ENCODE peak calls at places on chromosomes 16 and 17, in nine cellular contexts. N is pancreas, K is GM12865, G is neural crest cell, Z is fibroblast of mammary gland, C is RWPE1, V is progenitor cell of endocrine pancreas, O is neural progenitor cell, U is AG10803. P is an unnamed sample.

GRCh38 chr16:66457888-66458287 is 30.8 kb downstream of the BEAN1 start:
- DNase-seq in N (no peak), K (no peak), G (no peak), Z (no peak), C (peak), V (no peak), O (peak), U (peak), P (no peak)

GRCh38 chr17:48259710-48260291 is 152.2 kb downstream of the SNX11 start:
- DNase-seq in N (no peak), K (peak), G (no peak), Z (peak), C (peak), V (no peak), O (peak), U (peak), P (peak)

GRCh38 chr16:88504489-88505404 is 51.7 kb downstream of the ZFPM1 start:
- DNase-seq in N (peak), K (no peak), G (no peak), Z (no peak), C (no peak), V (peak), O (no peak), U (no peak), P (peak)

GRCh38 chr16:21611178-21611545 is 11.8 kb downstream of the METTL9 start:
- DNase-seq in N (no peak), K (no peak), G (no peak), Z (peak), C (no peak), V (no peak), O (no peak), U (peak), P (no peak)

GRCh38 chr17:74119960-74120359 is 83.5 kb upstream of the RPL38 start:
- DNase-seq in N (no peak), K (no peak), G (no peak), Z (no peak), C (no peak), V (no peak), O (no peak), U (no peak), P (no peak)

GRCh38 chr17:35002876-35003551 is 22.7 kb downstream of the LIG3 start:
- DNase-seq in N (no peak), K (no peak), G (no peak), Z (peak), C (no peak), V (no peak), O (no peak), U (no peak), P (no peak)

GRCh38 chr16:9906218-9906617 is 276.0 kb downstream of the GRIN2A start:
- DNase-seq in N (no peak), K (peak), G (no peak), Z (no peak), C (no peak), V (no peak), O (no peak), U (no peak), P (no peak)

GRCh38 chr17:18997650-18998196 is 6.8 kb downstream of the FAM83G start:
- DNase-seq in N (no peak), K (no peak), G (no peak), Z (no peak), C (no peak), V (no peak), O (no peak), U (no peak), P (no peak)

GRCh38 chr16:3612510-3613466 is 1.4 kb upstream of the SLX4 start:
- DNase-seq in N (no peak), K (no peak), G (no peak), Z (peak), C (no peak), V (no peak), O (no peak), U (no peak), P (no peak)

GRCh38 chr17:75503337-75503950 is 11.9 kb downstream of the CASKIN2 start:
- DNase-seq in N (no peak), K (no peak), G (no peak), Z (no peak), C (no peak), V (no peak), O (no peak), U (no peak), P (no peak)

GRCh38 chr17:60902399-60902798 is 224.7 kb downstream of the BCAS3 start:
- DNase-seq in N (no peak), K (no peak), G (no peak), Z (peak), C (no peak), V (no peak), O (no peak), U (no peak), P (no peak)

GRCh38 chr17:72683506-72684404 is 408.7 kb downstream of the SLC39A11 start:
- DNase-seq in N (peak), K (peak), G (no peak), Z (peak), C (peak), V (no peak), O (no peak), U (peak), P (no peak)

GRCh38 chr16:66069576-66069975 is 296.9 kb upstream of the CDH5 start:
- DNase-seq in N (no peak), K (no peak), G (no peak), Z (peak), C (no peak), V (no peak), O (no peak), U (no peak), P (no peak)

GRCh38 chr16:63890072-63890471 is 1231.8 kb downstream of the CDH11 start:
- DNase-seq in N (peak), K (no peak), G (no peak), Z (peak), C (no peak), V (no peak), O (no peak), U (peak), P (no peak)

GRCh38 chr16:52435573-52435972 is 111.4 kb downstream of the TOX3 start:
- DNase-seq in N (no peak), K (no peak), G (no peak), Z (no peak), C (no peak), V (no peak), O (peak), U (no peak), P (peak)

DNA sequence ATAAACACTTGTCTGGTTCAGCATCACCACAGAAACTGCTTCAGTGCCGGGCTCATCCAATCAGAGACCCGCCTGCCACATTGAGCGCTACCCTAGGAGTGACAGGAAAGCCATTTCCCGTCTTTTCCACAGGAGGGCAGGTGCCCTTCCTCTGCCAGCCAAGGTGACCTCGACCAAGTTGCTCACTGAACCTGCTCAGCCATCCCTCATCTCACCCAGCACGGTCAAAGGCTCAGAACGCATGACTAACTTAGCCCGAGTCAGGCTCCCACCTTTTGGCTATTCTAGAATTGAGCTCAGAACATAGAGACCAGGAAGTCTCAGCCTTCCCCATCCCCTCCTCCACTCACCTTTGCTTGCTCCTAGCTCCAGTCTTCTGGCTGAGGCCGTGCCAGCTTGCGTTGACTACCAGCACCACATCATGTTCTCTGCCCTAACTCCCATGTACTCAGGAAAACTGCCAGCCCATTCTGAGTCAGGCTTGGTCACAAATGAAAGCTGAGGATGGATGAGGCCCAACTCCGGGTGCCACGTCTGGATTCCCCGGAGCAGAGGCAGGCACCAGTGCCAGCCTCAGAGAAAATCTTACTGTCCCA is 15.6 kb downstream of the MRPS23 start:
- DNase-seq in N (peak), K (no peak), G (no peak), Z (peak), C (peak), V (no peak), O (peak), U (peak), P (peak)
- TF ChIP-seq CTCF in N (no peak), K (no peak), G (no peak), Z (no peak), C (no peak), V (peak), O (peak), U (peak), P (peak)

GRCh38 chr16:75017670-75018525 is 19.1 kb downstream of the ZNRF1 start:
- DNase-seq in N (no peak), K (no peak), G (no peak), Z (no peak), C (no peak), V (no peak), O (no peak), U (no peak), P (no peak)

GRCh38 chr16:75019007-75019406 is 20.2 kb downstream of the ZNRF1 start:
- DNase-seq in N (no peak), K (peak), G (no peak), Z (peak), C (no peak), V (no peak), O (no peak), U (no peak), P (no peak)

GRCh38 chr16:75022567-75022966 is 23.7 kb downstream of the ZNRF1 start:
- DNase-seq in N (no peak), K (no peak), G (no peak), Z (peak), C (no peak), V (no peak), O (no peak), U (no peak), P (no peak)

GRCh38 chr16:75021410-75021809 is 22.6 kb downstream of the ZNRF1 start:
- DNase-seq in N (no peak), K (no peak), G (no peak), Z (no peak), C (no peak), V (no peak), O (no peak), U (no peak), P (no peak)

GRCh38 chr16:75019586-75019985 is 20.8 kb downstream of the ZNRF1 start:
- DNase-seq in N (no peak), K (no peak), G (no peak), Z (no peak), C (no peak), V (no peak), O (no peak), U (no peak), P (no peak)
- TF ChIP-seq CTCF in N (no peak), K (no peak), G (no peak), Z (no peak), C (no peak), V (no peak), O (no peak), U (no peak), P (no peak)

GRCh38 chr16:17417740-17418139 is 53.0 kb downstream of the XYLT1 start:
- DNase-seq in N (no peak), K (no peak), G (no peak), Z (peak), C (no peak), V (no peak), O (no peak), U (no peak), P (no peak)

GRCh38 chr16:17419266-17419665 is 51.5 kb downstream of the XYLT1 start:
- DNase-seq in N (no peak), K (no peak), G (no peak), Z (no peak), C (no peak), V (no peak), O (no peak), U (no peak), P (no peak)

GRCh38 chr16:17414916-17415315 is 55.8 kb downstream of the XYLT1 start:
- DNase-seq in N (no peak), K (no peak), G (no peak), Z (no peak), C (no peak), V (no peak), O (no peak), U (no peak), P (no peak)

GRCh38 chr16:17414421-17414820 is 56.3 kb downstream of the XYLT1 start:
- DNase-seq in N (no peak), K (peak), G (no peak), Z (no peak), C (no peak), V (no peak), O (no peak), U (no peak), P (no peak)

DNA sequence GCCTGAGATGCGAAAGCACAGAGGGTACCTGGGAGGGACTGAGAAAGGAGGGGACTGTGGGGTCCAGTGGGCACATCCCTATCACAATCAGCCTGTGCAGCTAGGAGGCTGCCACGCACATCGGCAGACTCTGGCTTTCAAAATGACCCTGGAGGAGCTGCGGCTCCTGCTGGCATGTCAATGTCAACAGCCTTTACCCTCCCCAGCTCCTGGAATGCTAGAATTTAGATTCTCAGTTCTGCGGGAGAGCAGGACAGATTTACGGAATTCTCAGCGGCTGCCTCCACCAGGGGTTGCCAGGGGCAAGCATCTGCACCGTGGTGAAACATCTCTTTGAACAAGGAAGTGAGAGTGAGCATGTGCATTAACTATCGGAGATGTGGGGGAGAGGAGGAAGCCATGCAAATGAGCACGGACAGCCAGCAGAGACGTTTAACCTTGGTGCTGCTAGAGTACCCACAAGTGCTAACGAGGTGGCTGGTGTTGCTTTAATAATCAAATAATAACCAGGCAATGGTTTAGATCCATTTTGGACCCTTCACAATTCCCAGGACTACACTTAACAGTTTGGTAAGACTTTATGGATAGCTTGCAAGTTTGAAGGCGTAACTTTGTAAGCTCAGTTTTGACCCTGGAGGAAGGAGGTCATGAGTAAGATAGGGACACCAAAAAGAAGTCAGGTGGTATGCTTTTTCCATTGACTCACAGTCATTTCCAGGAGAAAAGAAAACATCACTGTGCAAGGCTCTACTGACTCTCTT is 54.1 kb downstream of the XYLT1 start:
- DNase-seq in N (peak), K (peak), G (peak), Z (peak), C (no peak), V (no peak), O (no peak), U (peak), P (no peak)
- TF ChIP-seq CTCF in N (no peak), K (peak), G (peak), Z (no peak), C (no peak), V (peak), O (no peak), U (peak), P (no peak)

DNA sequence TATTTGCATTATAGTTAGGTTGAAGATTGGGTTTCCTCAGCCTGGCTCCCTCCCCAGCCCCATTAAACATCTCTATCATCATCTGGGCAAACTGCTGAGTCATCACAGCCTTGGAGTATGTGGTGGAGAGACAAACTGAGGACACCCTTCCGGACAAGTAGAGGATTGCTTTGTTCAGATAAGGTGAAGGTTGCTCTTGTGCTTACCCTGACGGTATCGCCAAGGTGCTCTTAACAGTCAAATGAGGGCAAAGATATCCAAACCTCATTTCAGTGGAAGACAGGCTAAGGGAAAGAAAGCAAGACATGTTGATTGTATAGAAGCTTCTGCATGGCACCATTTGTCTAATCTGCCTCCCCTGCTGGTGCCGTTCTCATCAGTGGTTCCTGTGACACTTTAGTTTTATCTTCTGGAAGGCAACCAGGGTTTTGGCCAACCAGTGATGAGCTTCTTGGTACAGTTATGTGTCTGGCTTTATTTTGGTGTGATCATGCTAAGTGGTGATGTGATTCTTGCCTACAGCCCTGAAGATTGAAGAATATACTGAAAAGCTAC is 56.9 kb upstream of the LGALS9 start:
- DNase-seq in N (no peak), K (no peak), G (no peak), Z (peak), C (no peak), V (no peak), O (no peak), U (peak), P (no peak)
- TF ChIP-seq CTCF in N (no peak), K (no peak), G (no peak), Z (no peak), C (no peak), V (no peak), O (no peak), U (peak), P (no peak)

GRCh38 chr17:31443386-31443785 is 51.9 kb downstream of the RAB11FIP4 start:
- DNase-seq in N (no peak), K (no peak), G (no peak), Z (no peak), C (no peak), V (no peak), O (no peak), U (no peak), P (no peak)

GRCh38 chr17:31444026-31444425 is 52.6 kb downstream of the RAB11FIP4 start:
- DNase-seq in N (no peak), K (no peak), G (no peak), Z (no peak), C (no peak), V (no peak), O (no peak), U (peak), P (no peak)

GRCh38 chr17:31449746-31450145 is 58.3 kb downstream of the RAB11FIP4 start:
- DNase-seq in N (no peak), K (no peak), G (no peak), Z (no peak), C (no peak), V (no peak), O (no peak), U (no peak), P (no peak)

GRCh38 chr17:31448467-31449077 is 57.1 kb downstream of the RAB11FIP4 start:
- DNase-seq in N (no peak), K (no peak), G (no peak), Z (peak), C (no peak), V (no peak), O (no peak), U (peak), P (no peak)

GRCh38 chr17:31446195-31446967 is 54.9 kb downstream of the RAB11FIP4 start:
- DNase-seq in N (no peak), K (no peak), G (no peak), Z (no peak), C (no peak), V (no peak), O (no peak), U (no peak), P (no peak)
- TF ChIP-seq CTCF in N (no peak), K (no peak), G (no peak), Z (peak), C (no peak), V (no peak), O (peak), U (peak), P (no peak)

GRCh38 chr16:1964046-1964505 is 550 bp downstream of the RPS2 start:
- DNase-seq in N (no peak), K (peak), G (no peak), Z (no peak), C (no peak), V (no peak), O (peak), U (peak), P (no peak)
- TF ChIP-seq CTCF in N (no peak), K (no peak), G (no peak), Z (no peak), C (no peak), V (peak), O (peak), U (peak), P (peak)

DNA sequence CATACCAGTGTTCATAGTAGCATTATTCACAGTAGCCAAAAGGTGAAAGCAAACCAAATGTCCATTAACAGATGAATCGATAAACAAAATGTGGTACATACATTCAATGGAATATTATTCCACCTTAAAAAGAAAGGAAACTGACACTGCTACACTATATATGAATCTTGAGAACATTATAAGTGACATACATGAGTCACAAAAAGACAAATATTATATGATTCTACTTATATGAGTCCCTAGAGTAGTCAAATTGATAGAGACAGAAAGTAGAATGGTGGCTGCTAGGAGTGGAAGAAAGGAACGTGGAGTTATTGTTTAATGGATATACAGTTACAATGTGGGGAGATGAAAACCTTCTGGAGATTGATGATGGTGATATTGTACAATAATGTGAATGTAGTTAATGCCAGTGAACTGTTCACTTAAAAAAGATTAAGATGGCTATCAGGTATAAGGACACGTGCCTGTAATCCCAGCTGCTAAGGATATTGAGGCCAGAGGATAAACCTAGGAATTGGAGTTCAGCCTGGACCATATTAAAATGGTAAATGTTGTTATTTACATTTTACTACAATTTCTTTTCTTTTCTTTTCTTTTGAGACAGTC is 20.2 kb upstream of the TRIM37 start:
- DNase-seq in N (no peak), K (no peak), G (no peak), Z (no peak), C (no peak), V (no peak), O (no peak), U (no peak), P (no peak)
- TF ChIP-seq CTCF in N (no peak), K (no peak), G (no peak), Z (no peak), C (no peak), V (no peak), O (no peak), U (no peak), P (no peak)

DNA sequence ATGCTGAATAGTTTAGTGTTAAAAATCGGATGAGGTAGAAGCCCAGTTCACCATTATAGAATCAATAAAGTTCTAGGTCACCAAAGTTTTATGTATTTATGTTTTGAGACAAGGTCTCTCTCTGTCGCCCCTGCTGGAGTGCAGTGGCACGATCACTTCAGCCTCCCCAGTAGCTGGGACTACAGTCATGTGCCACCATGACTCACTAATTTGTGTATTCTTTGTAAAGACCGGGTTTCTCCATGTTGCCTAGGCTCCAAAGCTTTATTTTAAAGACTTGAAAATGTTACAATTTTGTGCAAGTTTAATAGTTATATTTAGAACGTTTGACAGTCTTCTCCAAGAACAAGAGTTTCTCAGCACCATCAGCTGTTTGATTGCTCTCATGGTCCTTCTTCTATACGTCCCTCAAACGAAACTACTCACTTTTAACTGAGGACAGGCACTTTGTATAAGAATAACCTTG is 32.1 kb downstream of the NDE1 start:
- DNase-seq in N (peak), K (peak), G (peak), Z (peak), C (peak), V (no peak), O (peak), U (peak), P (peak)
- TF ChIP-seq CTCF in N (no peak), K (peak), G (peak), Z (peak), C (no peak), V (peak), O (peak), U (peak), P (peak)

GRCh38 chr16:71963125-71963875 is 36.9 kb downstream of the PKD1L3 start:
- DNase-seq in N (no peak), K (peak), G (no peak), Z (no peak), C (no peak), V (no peak), O (no peak), U (no peak), P (no peak)
- TF ChIP-seq CTCF in N (no peak), K (no peak), G (no peak), Z (no peak), C (no peak), V (no peak), O (no peak), U (no peak), P (no peak)

P was measured in WERI-Rb-1.